ENCODE peak calls at places on chromosome 12, in six cellular contexts. Z is AG04450, E is left ventricle myocardium inferior, I is dorsolateral prefrontal cortex, Q is PC-3, G is ovary. J is an unnamed sample. For H3K27me3, the result is how much of the 10 kb centered on the place peaks cover.

GRCh38 chr12:4821000-4821399 is 88.7 kb upstream of the KCNA1 start:
- DNase-seq in Z (no peak), E (no peak), I (no peak), Q (no peak), G (no peak), J (no peak)

GRCh38 chr12:63319386-63319785 is 168.4 kb upstream of the AVPR1A start:
- DNase-seq in Z (no peak), E (no peak), I (no peak), Q (peak), G (no peak), J (no peak)

GRCh38 chr12:31245822-31246469 is 80.0 kb downstream of the SINHCAF start:
- DNase-seq in Z (no peak), E (no peak), I (no peak), Q (no peak), G (no peak), J (no peak)

GRCh38 chr12:98745578-98746391 is 100.7 kb downstream of the APAF1 start:
- DNase-seq in Z (no peak), E (no peak), I (no peak), Q (no peak), G (peak), J (peak)

GRCh38 chr12:18492372-18493025 is 231.2 kb downstream of the PIK3C2G start:
- DNase-seq in Z (peak), E (no peak), I (no peak), Q (peak), G (no peak), J (no peak)

GRCh38 chr12:13942826-13943225 is 38.6 kb downstream of the GRIN2B start:
- DNase-seq in Z (no peak), E (no peak), I (no peak), Q (no peak), G (no peak), J (no peak)

GRCh38 chr12:19688489-19688888 is 249.2 kb downstream of the AEBP2 start:
- DNase-seq in Z (no peak), E (no peak), I (no peak), Q (peak), G (no peak), J (no peak)

GRCh38 chr12:21831671-21832357 is 57.3 kb upstream of the KCNJ8 start:
- DNase-seq in Z (no peak), E (peak), I (no peak), Q (no peak), G (peak), J (no peak)

GRCh38 chr12:119020377-119021360 is 39.3 kb downstream of the SRRM4 start:
- DNase-seq in Z (no peak), E (peak), I (no peak), Q (peak), G (no peak), J (no peak)

GRCh38 chr12:85237320-85237719 is 42.7 kb upstream of the ALX1 start:
- DNase-seq in Z (no peak), E (no peak), I (no peak), Q (no peak), G (no peak), J (no peak)

GRCh38 chr12:848519-849191 is 96.3 kb downstream of the WNK1 start:
- DNase-seq in Z (no peak), E (no peak), I (no peak), Q (no peak), G (no peak), J (no peak)

GRCh38 chr12:120126635-120127005 is 10.1 kb upstream of the RAB35 start:
- DNase-seq in Z (no peak), E (no peak), I (no peak), Q (no peak), G (no peak), J (no peak)

GRCh38 chr12:97943359-97943758 is 480.8 kb downstream of the RMST start:
- DNase-seq in Z (no peak), E (no peak), I (no peak), Q (peak), G (no peak), J (no peak)

GRCh38 chr12:91327889-91328288 is 145.3 kb upstream of the DCN start:
- DNase-seq in Z (no peak), E (no peak), I (no peak), Q (peak), G (no peak), J (no peak)

GRCh38 chr12:78871566-78871965 is 7.0 kb downstream of the SYT1 start:
- DNase-seq in Z (no peak), E (no peak), I (no peak), Q (no peak), G (no peak), J (no peak)

GRCh38 chr12:124148481-124148880 is 146.4 kb upstream of the RFLNA start:
- DNase-seq in Z (no peak), E (no peak), I (no peak), Q (no peak), G (no peak), J (no peak)

GRCh38 chr12:104674083-104674482 is 217.3 kb downstream of the CHST11 start:
- DNase-seq in Z (no peak), E (no peak), I (no peak), Q (no peak), G (no peak), J (no peak)

GRCh38 chr12:104935892-104936291 is 22.2 kb downstream of the SLC41A2 start:
- DNase-seq in Z (no peak), E (no peak), I (no peak), Q (no peak), G (no peak), J (no peak)

GRCh38 chr12:2057041-2057792 is 4.4 kb downstream of the CACNA1C start:
- DNase-seq in Z (no peak), E (peak), I (peak), Q (peak), G (peak), J (no peak)

GRCh38 chr12:62466018-62466595 is 519 bp upstream of the MON2 start:
- DNase-seq in Z (no peak), E (no peak), I (peak), Q (peak), G (peak), J (no peak)

GRCh38 chr12:47156167-47156736 is 76.5 kb upstream of the AMIGO2 start:
- DNase-seq in Z (no peak), E (no peak), I (no peak), Q (no peak), G (peak), J (no peak)

GRCh38 chr12:109150124-109150640 is 33.8 kb downstream of the ACACB start:
- DNase-seq in Z (no peak), E (no peak), I (no peak), Q (no peak), G (no peak), J (no peak)

GRCh38 chr12:103441437-103442186 is 54.2 kb downstream of the C12orf42 start:
- DNase-seq in Z (no peak), E (no peak), I (no peak), Q (no peak), G (no peak), J (peak)

GRCh38 chr12:80580254-80580653 is 127.2 kb upstream of the MYF6 start:
- DNase-seq in Z (peak), E (no peak), I (no peak), Q (peak), G (no peak), J (no peak)

GRCh38 chr12:8629486-8630033 is 16.9 kb upstream of the AICDA start:
- DNase-seq in Z (no peak), E (no peak), I (no peak), Q (no peak), G (no peak), J (peak)

GRCh38 chr12:67151891-67152290 is 117.3 kb upstream of the CAND1 start:
- DNase-seq in Z (no peak), E (no peak), I (no peak), Q (no peak), G (no peak), J (no peak)

GRCh38 chr12:77584860-77585259 is 245.8 kb upstream of the NAV3 start:
- DNase-seq in Z (no peak), E (no peak), I (no peak), Q (no peak), G (no peak), J (no peak)

GRCh38 chr12:126038434-126038833 is 973.2 kb downstream of the AACS start:
- DNase-seq in Z (no peak), E (no peak), I (no peak), Q (no peak), G (no peak), J (no peak)

GRCh38 chr12:89461649-89462612 is 62.7 kb downstream of the GALNT4 start:
- DNase-seq in Z (peak), E (no peak), I (no peak), Q (peak), G (no peak), J (no peak)

DNA sequence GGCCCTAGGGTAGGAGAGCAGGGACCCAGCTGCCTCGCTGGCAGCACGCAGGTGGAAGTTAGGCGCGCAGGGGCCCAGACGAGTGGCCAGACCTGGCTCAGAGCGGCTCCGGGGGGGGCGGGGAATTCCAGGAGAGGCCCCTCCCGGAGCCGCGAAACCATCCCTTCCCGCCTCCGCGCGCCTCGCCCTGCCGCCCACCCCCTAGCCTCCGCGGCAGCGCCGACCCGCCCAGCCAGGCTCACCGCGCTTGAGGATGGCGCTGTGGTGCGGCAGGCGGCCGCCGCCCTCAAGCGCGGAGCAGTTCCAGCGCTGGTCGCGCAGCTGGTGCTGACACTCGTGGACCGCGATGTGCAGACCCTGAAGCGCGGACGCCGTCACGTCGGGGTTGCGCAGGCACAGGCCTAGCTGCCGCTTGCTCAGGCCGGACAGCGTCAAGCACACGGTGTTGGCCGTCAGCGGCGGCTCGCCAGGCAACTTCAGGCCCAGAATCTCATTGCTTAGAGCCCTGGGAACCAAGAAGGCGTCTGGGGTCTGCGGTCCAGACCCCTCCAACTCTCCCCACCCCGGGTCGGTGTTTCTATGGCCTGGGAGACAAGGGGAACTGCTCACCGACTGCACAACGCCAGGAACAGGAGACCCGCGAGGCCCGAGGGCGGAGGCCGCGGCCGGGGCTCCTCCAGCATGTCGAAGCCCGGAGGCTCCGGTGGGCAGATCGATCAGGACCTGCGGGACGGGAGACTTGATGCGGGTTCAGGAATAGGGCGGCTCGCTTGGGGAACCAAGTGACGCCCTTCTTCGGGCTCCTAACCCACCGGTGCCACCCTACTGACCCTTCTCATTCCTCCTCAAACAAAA is 1.5 kb downstream of the WNT10B start:
- DNase-seq in Z (no peak), E (no peak), I (peak), Q (no peak), G (no peak), J (peak)
- H3K27me3 ChIP-seq in Z (under half), E (half or more), I (under half), Q (under half), G (under half), J (under half)

DNA sequence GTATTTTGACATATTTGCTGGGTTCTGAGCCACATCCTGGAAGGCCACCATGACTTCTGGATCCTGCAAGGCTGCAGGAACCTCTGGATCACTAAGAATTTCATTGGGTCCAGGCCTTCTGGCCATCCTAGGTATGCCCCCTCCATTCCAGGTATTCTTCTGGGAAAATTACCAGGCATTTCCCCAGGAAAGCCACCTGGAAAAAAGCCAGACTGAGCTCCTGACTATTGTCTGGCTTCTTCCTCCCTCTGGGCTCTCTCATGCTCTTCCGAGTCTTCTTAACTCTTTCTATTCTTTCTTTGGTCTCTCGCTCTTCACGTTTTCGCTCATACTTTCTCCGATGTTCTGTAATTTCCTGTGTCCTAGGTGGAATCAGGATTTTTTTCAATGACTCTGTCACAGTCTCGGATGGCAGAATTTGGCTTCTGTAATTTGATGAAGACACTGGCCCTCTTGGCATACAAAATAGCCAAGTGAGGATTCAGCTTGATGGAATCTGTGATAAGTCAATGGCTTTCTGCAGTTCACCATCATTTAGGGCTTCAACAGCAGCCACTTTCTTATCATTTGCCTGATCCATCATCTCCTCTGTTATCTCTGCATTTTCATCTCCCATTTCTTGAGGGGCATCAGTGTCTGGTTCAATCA is 42.6 kb downstream of the ATP23 start:
- DNase-seq in Z (no peak), E (no peak), I (no peak), Q (peak), G (no peak), J (no peak)
- H3K27me3 ChIP-seq in Z (under half), E (under half), I (under half), Q (under half), G (under half), J (under half)

GRCh38 chr12:54586620-54587019 is 1.8 kb downstream of the PPP1R1A start:
- DNase-seq in Z (no peak), E (no peak), I (no peak), Q (no peak), G (no peak), J (no peak)
- H3K27me3 ChIP-seq in Z (half or more), E (half or more), I (under half), Q (half or more), G (under half), J (under half)

GRCh38 chr12:114695305-114695592 is 11.3 kb upstream of the TBX3 start:
- DNase-seq in Z (no peak), E (no peak), I (no peak), Q (no peak), G (no peak), J (no peak)
- H3K27me3 ChIP-seq in Z (under half), E (half or more), I (half or more), Q (under half), G (under half), J (under half)

GRCh38 chr12:132453361-132454133 is 36.4 kb upstream of the FBRSL1 start:
- DNase-seq in Z (no peak), E (no peak), I (no peak), Q (peak), G (no peak), J (no peak)
- H3K27me3 ChIP-seq in Z (under half), E (half or more), I (under half), Q (under half), G (under half), J (under half)

DNA sequence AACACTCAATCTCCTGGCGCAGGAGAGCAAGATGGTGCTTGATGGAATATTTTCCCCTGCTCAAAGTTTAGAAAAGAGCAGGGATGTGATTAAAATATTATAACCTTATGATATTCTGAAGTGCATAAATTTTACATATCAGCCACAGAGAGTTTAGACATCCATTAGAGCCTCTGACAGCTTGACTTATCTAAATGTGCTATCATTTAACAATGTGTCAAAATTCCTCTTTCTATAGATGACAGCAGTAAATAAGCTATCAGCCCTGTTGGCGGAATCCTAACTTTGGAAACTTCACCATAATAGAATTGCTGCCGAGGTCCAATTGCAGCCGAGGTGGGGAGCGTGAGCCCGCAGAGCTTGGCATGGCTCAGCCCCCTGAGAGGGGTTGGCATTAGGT is 117.7 kb upstream of the MYL2 start:
- DNase-seq in Z (no peak), E (no peak), I (no peak), Q (no peak), G (no peak), J (no peak)
- H3K27me3 ChIP-seq in Z (under half), E (half or more), I (under half), Q (half or more), G (under half), J (under half)